ENCODE peak calls at places on chromosomes 11 and 22, in six cellular contexts. T is suprapubic skin; C is stimulated activated CD4-positive, alpha-beta T cell treated with anti-CD3 and anti-CD28 coated beads, TNF-alpha, amount 100 ng/mL, for 24 hours; Q is uterus; E is M059J; R is effector memory CD8-positive, alpha-beta T cell. S is an unnamed sample.

GRCh38 chr11:2579315-2580060 is 120.3 kb downstream of the KCNQ1OT1 start:
- DNase-seq in T (peak; percentile 63), C (no peak), Q (peak; percentile 15), E (no peak), R (no peak), S (peak; percentile 57)

GRCh38 chr11:73376803-73377629 is 817 bp downstream of the RELT start:
- DNase-seq in T (no peak), C (peak; percentile 20), Q (peak; percentile 62), E (peak; percentile 85), R (peak; percentile 74), S (no peak)

GRCh38 chr11:70901951-70902521 is 350.3 kb downstream of the SHANK2 start:
- DNase-seq in T (no peak), C (no peak), Q (no peak), E (peak; percentile 3), R (no peak), S (no peak)

GRCh38 chr22:50688448-50688847 is 15.8 kb downstream of the SHANK3 start:
- DNase-seq in T (no peak), C (no peak), Q (no peak), E (no peak), R (no peak), S (no peak)

GRCh38 chr22:28817919-28818859 is 17.8 kb upstream of the XBP1 start:
- DNase-seq in T (no peak), C (no peak), Q (no peak), E (no peak), R (no peak), S (no peak)

GRCh38 chr11:42319926-42320325 is 860.5 kb upstream of the LRRC4C start:
- DNase-seq in T (no peak), C (no peak), Q (no peak), E (no peak), R (no peak), S (no peak)

GRCh38 chr11:101553891-101554292 is 29.9 kb downstream of the TRPC6 start:
- DNase-seq in T (no peak), C (no peak), Q (no peak), E (no peak), R (no peak), S (no peak)

GRCh38 chr11:76209956-76210885 is 3.9 kb upstream of the WNT11 start:
- DNase-seq in T (no peak), C (no peak), Q (peak; percentile 71), E (peak; percentile 57), R (peak; percentile 25), S (no peak)

GRCh38 chr11:111585371-111585770 is 16.9 kb upstream of the SIK2 start:
- DNase-seq in T (no peak), C (no peak), Q (no peak), E (peak; percentile 80), R (no peak), S (no peak)

GRCh38 chr11:111538407-111539114 is 2.0 kb upstream of the LAYN start:
- DNase-seq in T (no peak), C (no peak), Q (no peak), E (peak; percentile 72), R (no peak), S (no peak)

GRCh38 chr22:37197451-37198289 is 9.6 kb upstream of the C1QTNF6 start:
- DNase-seq in T (peak; percentile 77), C (no peak), Q (peak; percentile 86), E (peak; percentile 97), R (no peak), S (peak; percentile 94)

GRCh38 chr22:31098633-31099110 is 8.7 kb downstream of the SELENOM start:
- DNase-seq in T (no peak), C (no peak), Q (peak; percentile 85), E (no peak), R (no peak), S (no peak)

GRCh38 chr11:118010738-118011461 is 24.7 kb downstream of the IL10RA start:
- DNase-seq in T (peak; percentile 80), C (no peak), Q (no peak), E (no peak), R (no peak), S (no peak)

GRCh38 chr22:40215266-40215665 is 37.5 kb downstream of the TNRC6B start:
- DNase-seq in T (no peak), C (no peak), Q (no peak), E (no peak), R (no peak), S (no peak)

GRCh38 chr11:65204143-65204542 is 22.4 kb downstream of the CAPN1 start:
- DNase-seq in T (peak; percentile 64), C (no peak), Q (no peak), E (no peak), R (no peak), S (no peak)

GRCh38 chr22:19991645-19992451 is 24.8 kb downstream of the ARVCF start:
- DNase-seq in T (no peak), C (no peak), Q (no peak), E (no peak), R (no peak), S (no peak)

GRCh38 chr22:41775338-41775737 is 25.1 kb upstream of the CCDC134 start:
- DNase-seq in T (no peak), C (no peak), Q (no peak), E (no peak), R (no peak), S (no peak)

GRCh38 chr22:29377979-29378378 is 10.4 kb downstream of the AP1B1 start:
- DNase-seq in T (no peak), C (no peak), Q (no peak), E (no peak), R (no peak), S (no peak)

GRCh38 chr11:62402226-62402625 is 16.6 kb upstream of the SCGB1A1 start:
- DNase-seq in T (peak; percentile 90), C (peak; percentile 35), Q (peak; percentile 72), E (no peak), R (peak; percentile 23), S (no peak)

GRCh38 chr11:26901162-26901561 is 92.8 kb upstream of the FIBIN start:
- DNase-seq in T (no peak), C (no peak), Q (peak; percentile 33), E (no peak), R (no peak), S (no peak)

GRCh38 chr11:4665424-4665823 is 21.6 kb downstream of the OR51E1 start:
- DNase-seq in T (no peak), C (no peak), Q (no peak), E (no peak), R (no peak), S (no peak)

GRCh38 chr11:35040221-35040942 is 98.6 kb upstream of the CD44 start:
- DNase-seq in T (no peak), C (peak; percentile 36), Q (no peak), E (peak; percentile 98), R (peak; percentile 59), S (no peak)

GRCh38 chr22:49330421-49331222 is 497.1 kb downstream of the BRD1 start:
- DNase-seq in T (peak; percentile 41), C (no peak), Q (no peak), E (no peak), R (no peak), S (peak; percentile 17)

GRCh38 chr22:20750461-20751184 is 23.3 kb upstream of the SERPIND1 start:
- DNase-seq in T (no peak), C (no peak), Q (peak; percentile 61), E (peak; percentile 76), R (peak; percentile 10), S (no peak)

GRCh38 chr22:28514314-28514713 is 165.3 kb downstream of the TTC28 start:
- DNase-seq in T (no peak), C (no peak), Q (no peak), E (no peak), R (no peak), S (no peak)

S was measured in RWPE2.